ENCODE peak calls at places on chromosomes 6 and 20, in five cellular contexts. R is brain microvascular endothelial cell, G is ascending aorta, U is left lung, F is epithelial cell of proximal tubule. P is an unnamed sample.

GRCh38 chr6:145009691-145010090 is 724.6 kb downstream of the UTRN start:
- DNase-seq in F (no peak), G (no peak), U (no peak), R (no peak), P (no peak)

GRCh38 chr6:29737707-29738630 is 14.7 kb downstream of the HLA-F start:
- DNase-seq in R (peak; percentile 61), G (peak; percentile 76), F (no peak), U (no peak), P (peak; percentile 83)

GRCh38 chr20:4170621-4171537 is 155.5 kb upstream of the RNF24 start:
- DNase-seq in U (no peak), F (no peak), G (no peak), R (peak; percentile 6), P (no peak)

GRCh38 chr20:35601021-35601973 is 14.3 kb upstream of the SPAG4 start:
- DNase-seq in G (peak; percentile 84), R (peak; percentile 51), F (no peak), U (peak; percentile 95), P (peak; percentile 84)

GRCh38 chr6:25340421-25340820 is 61.2 kb downstream of the CARMIL1 start:
- DNase-seq in F (no peak), G (no peak), R (no peak), U (no peak), P (no peak)

GRCh38 chr6:152394303-152394702 is 242.9 kb downstream of the SYNE1 start:
- DNase-seq in F (no peak), G (no peak), U (no peak), R (no peak), P (no peak)

GRCh38 chr6:170522565-170523183 is 30.4 kb downstream of the PSMB1 start:
- DNase-seq in U (no peak), F (no peak), G (no peak), R (no peak), P (peak; percentile 23)

GRCh38 chr6:165245716-165246115 is 63.7 kb downstream of the C6orf118 start:
- DNase-seq in F (no peak), U (no peak), R (no peak), G (no peak), P (no peak)

GRCh38 chr6:170434821-170435155 is 118.3 kb downstream of the PSMB1 start:
- DNase-seq in R (no peak), G (peak; percentile 22), U (peak; percentile 72), F (no peak), P (no peak)

GRCh38 chr6:130946076-130946475 is 117.0 kb downstream of the EPB41L2 start:
- DNase-seq in U (no peak), G (no peak), R (no peak), F (no peak), P (no peak)

GRCh38 chr6:164151161-164151728 is 736.7 kb downstream of the QKI start:
- DNase-seq in G (no peak), F (no peak), U (no peak), R (no peak), P (no peak)

GRCh38 chr20:10986586-10986985 is 312.8 kb upstream of the JAG1 start:
- DNase-seq in F (no peak), G (no peak), R (peak; percentile 72), U (no peak), P (no peak)

GRCh38 chr6:121794630-121795029 is 359.2 kb downstream of the GJA1 start:
- DNase-seq in R (peak; percentile 95), F (peak; percentile 67), U (no peak), G (peak; percentile 66), P (no peak)

GRCh38 chr6:158472453-158472852 is 87.4 kb upstream of the TMEM181 start:
- DNase-seq in G (no peak), F (no peak), U (no peak), R (no peak), P (no peak)

GRCh38 chr6:53239526-53239925 is 90.9 kb upstream of the GCM1 start:
- DNase-seq in G (no peak), F (no peak), R (no peak), U (no peak), P (no peak)

GRCh38 chr6:158376650-158377081 is 64.4 kb downstream of the TULP4 start:
- DNase-seq in R (no peak), G (no peak), F (no peak), U (no peak), P (no peak)

GRCh38 chr20:19137641-19138040 is 74.8 kb upstream of the SLC24A3 start:
- DNase-seq in G (no peak), F (no peak), U (no peak), R (no peak), P (no peak)

GRCh38 chr6:42374027-42374669 is 77.6 kb downstream of the TRERF1 start:
- DNase-seq in R (no peak), G (no peak), U (no peak), F (no peak), P (peak; percentile 47)

GRCh38 chr20:41425180-41425884 is 58.7 kb upstream of the EMILIN3 start:
- DNase-seq in R (no peak), U (no peak), F (no peak), G (no peak), P (no peak)

GRCh38 chr6:152552616-152553209 is 84.4 kb downstream of the SYNE1 start:
- DNase-seq in R (peak; percentile 65), G (no peak), U (peak; percentile 78), F (no peak), P (peak; percentile 56)

GRCh38 chr6:78835817-78836216 is 31.5 kb upstream of the IRAK1BP1 start:
- DNase-seq in U (no peak), F (no peak), R (no peak), G (no peak), P (no peak)

GRCh38 chr20:24798930-24799705 is 150.0 kb upstream of the CST7 start:
- DNase-seq in F (no peak), U (no peak), R (peak; percentile 4), G (no peak), P (no peak)

GRCh38 chr6:169250660-169251059 is 3.0 kb downstream of the THBS2 start:
- DNase-seq in G (peak; percentile 80), U (peak; percentile 17), R (peak; percentile 91), F (no peak), P (no peak)

GRCh38 chr6:122008105-122009100 is 391.0 kb upstream of the HSF2 start:
- DNase-seq in F (no peak), G (no peak), R (peak; percentile 48), U (no peak), P (no peak)

GRCh38 chr20:16302818-16303217 is 270.4 kb downstream of the KIF16B start:
- DNase-seq in G (no peak), F (no peak), R (no peak), U (no peak), P (no peak)

GRCh38 chr6:92784235-92784634 is 635.1 kb downstream of the EPHA7 start:
- DNase-seq in F (no peak), R (no peak), U (no peak), G (no peak), P (no peak)

GRCh38 chr20:48711696-48712464 is 115.9 kb downstream of the PREX1 start:
- DNase-seq in R (no peak), G (no peak), U (no peak), F (no peak), P (no peak)

GRCh38 chr6:51571168-51571567 is 516.2 kb downstream of the PKHD1 start:
- DNase-seq in F (no peak), U (no peak), R (no peak), G (no peak), P (no peak)

GRCh38 chr6:164396071-164397047 is 913.0 kb downstream of the C6orf118 start:
- DNase-seq in U (no peak), R (no peak), F (no peak), G (no peak), P (no peak)

GRCh38 chr6:2782825-2783187 is 17.6 kb downstream of the WRNIP1 start:
- DNase-seq in G (no peak), U (no peak), R (no peak), F (no peak), P (no peak)

DNA sequence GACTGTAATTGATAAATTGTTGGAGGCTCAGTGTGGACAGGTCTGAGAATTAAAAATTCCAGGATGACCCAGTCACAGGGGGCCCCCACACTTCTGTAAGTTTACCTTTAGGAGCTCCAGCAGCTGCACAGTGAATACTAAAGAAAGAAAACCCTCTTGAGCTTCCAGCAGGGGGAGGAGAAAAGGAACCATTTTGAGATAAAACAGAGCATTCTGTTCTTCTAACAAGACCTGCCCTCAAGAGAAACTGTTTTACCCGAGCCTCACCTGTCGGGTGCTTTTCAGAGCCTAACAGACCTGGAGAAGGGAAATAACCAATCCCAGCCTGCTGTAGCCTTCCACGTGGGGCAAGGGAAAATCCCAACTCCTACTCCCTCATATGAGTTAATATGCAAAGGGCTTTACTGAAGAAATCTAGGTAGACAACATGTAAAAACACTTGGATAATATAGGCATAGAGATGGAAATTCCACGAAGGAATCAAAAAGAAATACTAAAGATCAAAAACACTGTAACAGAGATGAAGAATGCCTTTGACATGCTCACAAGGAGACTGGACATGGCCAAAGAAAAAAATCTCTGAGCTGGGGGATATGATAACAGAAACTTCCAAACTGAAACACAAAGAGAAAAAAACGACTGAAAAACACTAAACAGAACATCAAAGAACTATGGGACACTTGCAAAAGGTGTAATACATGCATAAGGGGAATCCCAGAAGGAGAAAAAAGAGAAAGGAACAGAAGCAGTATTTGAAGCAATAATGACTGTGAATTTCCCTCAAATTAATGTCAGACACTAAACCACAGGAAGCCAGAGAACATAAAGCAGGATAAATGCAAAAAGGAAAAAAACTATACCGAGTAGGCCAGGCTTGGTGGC is 117.6 kb upstream of the ARID1B start:
- DNase-seq in R (no peak), F (no peak), G (no peak), U (no peak), P (no peak)
- TF ChIP-seq CTCF in R (no peak), F (no peak), G (no peak), U (no peak), P (no peak)

DNA sequence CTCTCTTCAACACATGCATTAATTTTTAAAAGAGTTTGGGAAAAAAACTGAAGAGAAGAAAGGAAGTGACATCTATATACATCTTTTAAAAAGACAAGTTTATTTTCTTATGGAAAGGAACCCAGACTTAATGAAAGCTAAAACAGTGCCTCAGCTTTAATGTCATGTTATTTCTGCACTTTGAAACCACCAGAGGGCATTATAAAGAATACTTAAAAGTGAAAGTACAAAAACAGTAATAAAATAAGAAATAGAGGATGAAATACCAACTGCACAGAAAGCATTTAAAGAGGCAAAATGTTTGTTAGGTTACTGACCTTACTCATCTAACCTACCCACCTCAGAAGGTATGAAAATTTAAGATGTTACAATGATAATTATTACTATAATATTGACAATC is 98.8 kb downstream of the HUS1B start:
- DNase-seq in U (no peak), R (no peak), F (no peak), G (no peak), P (no peak)
- TF ChIP-seq CTCF in U (no peak), R (no peak), F (peak; percentile 41), G (no peak), P (peak; percentile 59)

GRCh38 chr20:62308102-62308822 is 5.5 kb downstream of the ADRM1 start:
- DNase-seq in R (no peak), F (no peak), G (no peak), U (no peak), P (no peak)

GRCh38 chr20:62311150-62311549 is 8.4 kb downstream of the ADRM1 start:
- DNase-seq in R (no peak), G (no peak), U (no peak), F (no peak), P (no peak)

GRCh38 chr20:62309198-62309944 is 6.6 kb downstream of the ADRM1 start:
- DNase-seq in R (no peak), U (no peak), F (no peak), G (no peak), P (no peak)

GRCh38 chr20:62310757-62311121 is 7.9 kb downstream of the ADRM1 start:
- DNase-seq in U (no peak), G (no peak), R (no peak), F (no peak), P (no peak)

GRCh38 chr20:62309947-62310756 is 7.4 kb downstream of the ADRM1 start:
- DNase-seq in G (no peak), R (no peak), F (no peak), U (no peak), P (no peak)
- TF ChIP-seq CTCF in G (no peak), R (no peak), F (no peak), U (no peak), P (no peak)

GRCh38 chr6:19869464-19869863 is 32.3 kb downstream of the ID4 start:
- DNase-seq in G (no peak), R (no peak), U (no peak), F (no peak), P (no peak)
- TF ChIP-seq CTCF in G (no peak), R (peak; percentile 7), U (no peak), F (no peak), P (no peak)

P was measured in activated CD8-positive, alpha-beta T cell treated with anti-CD3 and anti-CD28 coated beads for 36 hours.